ENCODE peak calls at places on chromosomes 13 and 19, in four cellular contexts. One of them, this sample, is unnamed.

GRCh38 chr13:49240017-49240416 is 7.7 kb upstream of the CDADC1 start:
- DNase-seq in K562: no peak
- DNase-seq in SK-N-SH: no peak
- DNase-seq in H1: no peak
- DNase-seq in this sample: no peak

GRCh38 chr19:43997631-43998290 is 5.0 kb upstream of the ZNF230 start:
- DNase-seq in H1: no peak
- DNase-seq in SK-N-SH: no peak
- DNase-seq in K562: no peak
- DNase-seq in this sample: no peak

GRCh38 chr13:50202485-50202884 is 187.2 kb downstream of the KCNRG start:
- DNase-seq in K562: no peak
- DNase-seq in H1: no peak
- DNase-seq in SK-N-SH: no peak
- DNase-seq in this sample: no peak

GRCh38 chr19:6324757-6325156 is 8.7 kb downstream of the ACER1 start:
- DNase-seq in K562: no peak
- DNase-seq in SK-N-SH: no peak
- DNase-seq in H1: no peak
- DNase-seq in this sample: no peak

GRCh38 chr13:30736921-30737320 is 1.6 kb downstream of the ALOX5AP start:
- DNase-seq in K562: no peak
- DNase-seq in H1: no peak
- DNase-seq in SK-N-SH: no peak
- DNase-seq in this sample: no peak

GRCh38 chr19:58305932-58306323 is 751 bp downstream of the ERVK3-1 start:
- DNase-seq in SK-N-SH: peak
- DNase-seq in K562: no peak
- DNase-seq in H1: no peak
- DNase-seq in this sample: no peak

GRCh38 chr19:19740755-19741154 is 7.8 kb upstream of the ZNF14 start:
- DNase-seq in K562: no peak
- DNase-seq in H1: no peak
- DNase-seq in SK-N-SH: peak
- DNase-seq in this sample: no peak

GRCh38 chr19:22532388-22533310 is 101.5 kb upstream of the ZNF492 start:
- DNase-seq in H1: no peak
- DNase-seq in K562: no peak
- DNase-seq in SK-N-SH: no peak
- DNase-seq in this sample: no peak

GRCh38 chr19:3607398-3608078 is 863 bp upstream of the TBXA2R start:
- DNase-seq in K562: peak
- DNase-seq in H1: no peak
- DNase-seq in SK-N-SH: peak
- DNase-seq in this sample: no peak

GRCh38 chr13:40121711-40122110 is 466.2 kb downstream of the COG6 start:
- DNase-seq in SK-N-SH: no peak
- DNase-seq in K562: no peak
- DNase-seq in H1: no peak
- DNase-seq in this sample: no peak

GRCh38 chr19:58279042-58279924 is 528 bp downstream of the ZNF8 start:
- DNase-seq in SK-N-SH: peak
- DNase-seq in H1: peak
- DNase-seq in K562: peak
- DNase-seq in this sample: no peak

GRCh38 chr19:49497047-49497789 is 984 bp downstream of the RPS11 start:
- DNase-seq in K562: peak
- DNase-seq in SK-N-SH: peak
- DNase-seq in H1: no peak
- DNase-seq in this sample: no peak

GRCh38 chr13:26062853-26063444 is 11.1 kb upstream of the SHISA2 start:
- DNase-seq in SK-N-SH: peak
- DNase-seq in K562: no peak
- DNase-seq in H1: no peak
- DNase-seq in this sample: no peak

GRCh38 chr19:18417250-18418033 is 1.8 kb upstream of the SSBP4 start:
- DNase-seq in H1: no peak
- DNase-seq in SK-N-SH: peak
- DNase-seq in K562: peak
- DNase-seq in this sample: no peak

GRCh38 chr19:866769-867300 is 7.4 kb downstream of the CFD start:
- DNase-seq in SK-N-SH: no peak
- DNase-seq in K562: no peak
- DNase-seq in H1: no peak
- DNase-seq in this sample: no peak

GRCh38 chr13:24406524-24406923 is 97.1 kb downstream of the C1QTNF9 start:
- DNase-seq in H1: no peak
- DNase-seq in SK-N-SH: no peak
- DNase-seq in K562: no peak
- DNase-seq in this sample: no peak

GRCh38 chr13:46490129-46490528 is 62.8 kb upstream of the LRCH1 start:
- DNase-seq in H1: no peak
- DNase-seq in K562: no peak
- DNase-seq in SK-N-SH: peak
- DNase-seq in this sample: no peak

GRCh38 chr13:27667946-27668345 is 46.3 kb downstream of the POLR1D start:
- DNase-seq in K562: peak
- DNase-seq in SK-N-SH: peak
- DNase-seq in H1: no peak
- DNase-seq in this sample: no peak

GRCh38 chr19:39428309-39429112 is 7.2 kb downstream of the RPS16 start:
- DNase-seq in K562: no peak
- DNase-seq in H1: no peak
- DNase-seq in SK-N-SH: no peak
- DNase-seq in this sample: no peak

GRCh38 chr13:94454906-94455305 is 24.6 kb downstream of the DCT start:
- DNase-seq in SK-N-SH: no peak
- DNase-seq in K562: no peak
- DNase-seq in H1: no peak
- DNase-seq in this sample: no peak

GRCh38 chr13:113297370-113297871 is 382 bp downstream of the LAMP1 start:
- DNase-seq in SK-N-SH: no peak
- DNase-seq in K562: peak
- DNase-seq in H1: no peak
- DNase-seq in this sample: no peak

GRCh38 chr19:39550197-39550596 is 10.2 kb upstream of the EID2 start:
- DNase-seq in K562: no peak
- DNase-seq in H1: no peak
- DNase-seq in SK-N-SH: no peak
- DNase-seq in this sample: no peak

GRCh38 chr13:54950546-54950945 is 1921.9 kb downstream of the OLFM4 start:
- DNase-seq in H1: no peak
- DNase-seq in K562: no peak
- DNase-seq in SK-N-SH: no peak
- DNase-seq in this sample: no peak

GRCh38 chr19:14315433-14315832 is 65.8 kb upstream of the ADGRE5 start:
- DNase-seq in H1: no peak
- DNase-seq in K562: no peak
- DNase-seq in SK-N-SH: peak
- DNase-seq in this sample: no peak

GRCh38 chr19:14317157-14317556 is 64.1 kb upstream of the ADGRE5 start:
- DNase-seq in K562: no peak
- DNase-seq in SK-N-SH: no peak
- DNase-seq in H1: no peak
- DNase-seq in this sample: no peak

GRCh38 chr19:14320253-14320652 is 61.0 kb upstream of the ADGRE5 start:
- DNase-seq in H1: no peak
- DNase-seq in K562: no peak
- DNase-seq in SK-N-SH: no peak
- DNase-seq in this sample: no peak

GRCh38 chr19:14322889-14323463 is 58.3 kb upstream of the ADGRE5 start:
- DNase-seq in H1: no peak
- DNase-seq in K562: no peak
- DNase-seq in SK-N-SH: no peak
- DNase-seq in this sample: no peak

GRCh38 chr19:14318873-14319272 is 62.4 kb upstream of the ADGRE5 start:
- DNase-seq in H1: no peak
- DNase-seq in SK-N-SH: peak
- DNase-seq in K562: peak
- DNase-seq in this sample: no peak
- TF ChIP-seq NRF1 in H1: no peak
- TF ChIP-seq NRF1 in SK-N-SH: no peak
- TF ChIP-seq NRF1 in K562: no peak
- TF ChIP-seq NRF1 in this sample: no peak

GRCh38 chr19:46000497-46001246 is 5.4 kb downstream of the CCDC61 start:
- DNase-seq in H1: no peak
- DNase-seq in SK-N-SH: peak
- DNase-seq in K562: peak
- DNase-seq in this sample: no peak

GRCh38 chr19:45996933-45997332 is 1.7 kb downstream of the CCDC61 start:
- DNase-seq in H1: no peak
- DNase-seq in K562: no peak
- DNase-seq in SK-N-SH: no peak
- DNase-seq in this sample: no peak

GRCh38 chr19:46002678-46003275 is 7.5 kb downstream of the CCDC61 start:
- DNase-seq in SK-N-SH: no peak
- DNase-seq in K562: no peak
- DNase-seq in H1: no peak
- DNase-seq in this sample: no peak

GRCh38 chr19:45998834-45999233 is 3.6 kb downstream of the CCDC61 start:
- DNase-seq in SK-N-SH: no peak
- DNase-seq in H1: no peak
- DNase-seq in K562: no peak
- DNase-seq in this sample: no peak

DNA sequence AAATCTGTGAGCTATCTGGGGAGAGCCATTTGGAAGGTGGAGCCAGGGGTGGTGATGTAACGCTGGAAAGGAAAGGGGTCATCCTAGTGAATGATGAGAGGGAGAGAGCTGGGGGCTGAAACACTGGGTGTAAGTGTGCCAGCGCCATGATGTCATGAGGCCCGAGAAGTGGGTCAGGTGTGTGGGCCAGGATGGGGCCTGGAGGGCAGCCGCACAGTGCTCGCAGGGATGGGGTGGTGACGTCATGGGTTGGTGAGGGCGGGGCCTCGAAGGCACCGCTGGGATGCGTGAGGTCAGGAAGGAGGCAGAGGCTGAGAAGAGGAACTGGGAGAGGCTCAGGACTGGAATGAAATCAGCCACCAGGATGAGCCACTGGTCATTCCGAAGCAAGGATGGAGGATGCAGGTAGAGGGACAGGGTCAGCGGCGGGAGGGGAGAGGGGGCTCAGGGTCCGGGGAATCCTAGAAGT is 4.4 kb downstream of the CCDC61 start:
- DNase-seq in H1: no peak
- DNase-seq in SK-N-SH: peak
- DNase-seq in K562: peak
- DNase-seq in this sample: no peak
- TF ChIP-seq GABPA in H1: no peak
- TF ChIP-seq GABPA in SK-N-SH: no peak
- TF ChIP-seq GABPA in K562: no peak
- TF ChIP-seq GABPA in this sample: no peak

GRCh38 chr19:10111405-10111811 is at the start of gene P2RY11:
- DNase-seq in SK-N-SH: peak
- DNase-seq in H1: no peak
- DNase-seq in K562: peak
- DNase-seq in this sample: peak
- TF ChIP-seq NRF1 in SK-N-SH: no peak
- TF ChIP-seq NRF1 in H1: no peak
- TF ChIP-seq NRF1 in K562: no peak
- TF ChIP-seq NRF1 in this sample: no peak

GRCh38 chr19:28024920-28025319 is 1188.0 kb downstream of the UQCRFS1 start:
- DNase-seq in H1: no peak
- DNase-seq in K562: no peak
- DNase-seq in SK-N-SH: no peak
- DNase-seq in this sample: no peak

GRCh38 chr19:28022506-28022905 is 1190.4 kb downstream of the UQCRFS1 start:
- DNase-seq in K562: no peak
- DNase-seq in SK-N-SH: no peak
- DNase-seq in H1: no peak
- DNase-seq in this sample: no peak

GRCh38 chr19:28021316-28022185 is 1191.4 kb downstream of the UQCRFS1 start:
- DNase-seq in K562: no peak
- DNase-seq in H1: no peak
- DNase-seq in SK-N-SH: no peak
- DNase-seq in this sample: no peak

GRCh38 chr19:28020631-28021315 is 1192.2 kb downstream of the UQCRFS1 start:
- DNase-seq in SK-N-SH: no peak
- DNase-seq in H1: no peak
- DNase-seq in K562: no peak
- DNase-seq in this sample: no peak

DNA sequence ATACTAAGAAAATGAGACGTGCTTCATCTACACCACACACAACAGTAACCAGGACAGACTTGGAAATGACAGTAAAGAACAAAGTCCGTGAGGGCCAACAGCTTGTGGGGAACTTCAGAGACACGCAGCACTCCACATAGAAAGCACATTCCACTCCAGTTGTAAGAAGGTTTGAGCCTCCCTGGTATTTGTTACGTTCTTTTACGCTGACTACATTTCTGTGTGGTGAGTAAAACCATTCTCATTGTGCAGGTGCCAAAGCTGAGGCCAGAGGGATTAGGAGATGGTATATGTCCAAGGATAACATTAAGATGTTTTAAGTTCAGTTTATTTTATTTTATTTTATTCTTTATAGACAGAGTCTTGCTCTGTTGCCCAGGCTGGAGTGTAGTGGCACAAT is 1189.9 kb downstream of the UQCRFS1 start:
- DNase-seq in SK-N-SH: no peak
- DNase-seq in H1: no peak
- DNase-seq in K562: no peak
- DNase-seq in this sample: no peak
- TF ChIP-seq GABPA in SK-N-SH: no peak
- TF ChIP-seq GABPA in H1: no peak
- TF ChIP-seq GABPA in K562: no peak
- TF ChIP-seq GABPA in this sample: no peak